ENCODE peak calls at places on chromosome 3, in ten cellular contexts. N is HTR-8/SVneo; E is AG09309; R is activated CD8-positive, alpha-beta T cell treated with anti-CD3 and anti-CD28 coated beads for 36 hours; O is iris pigment epithelial cell; I is RWPE1; Q is posterior cingulate gyrus; L is HuH-7; F is stomach; U is right lobe of liver. B is an unnamed sample.

GRCh38 chr3:187986514-187986934 is 167.4 kb upstream of the LPP start:
- DNase-seq in N (peak; percentile 79), E (peak; percentile 59), R (peak; percentile 64), O (peak; percentile 92), I (peak; percentile 80), Q (no peak), L (no peak), F (no peak), U (no peak), B (peak; percentile 95)

GRCh38 chr3:143658869-143659268 is 189.4 kb downstream of the SLC9A9 start:
- DNase-seq in N (no peak), E (no peak), R (no peak), O (no peak), I (no peak), Q (no peak), L (no peak), F (no peak), U (no peak), B (peak; percentile 23)

GRCh38 chr3:156825795-156826143 is 384 bp upstream of the LEKR1 start:
- DNase-seq in N (no peak), E (no peak), R (no peak), O (no peak), I (no peak), Q (no peak), L (no peak), F (no peak), U (no peak), B (no peak)

GRCh38 chr3:23479026-23479425 is 275.9 kb downstream of the UBE2E2 start:
- DNase-seq in N (no peak), E (no peak), R (no peak), O (no peak), I (no peak), Q (no peak), L (no peak), F (no peak), U (no peak), B (no peak)

GRCh38 chr3:65548848-65549625 is 489.7 kb downstream of the MAGI1 start:
- DNase-seq in N (no peak), E (no peak), R (no peak), O (no peak), I (no peak), Q (peak; percentile 22), L (no peak), F (no peak), U (peak; percentile 55), B (no peak)

GRCh38 chr3:130915567-130916292 is 21.8 kb downstream of the ATP2C1 start:
- DNase-seq in N (no peak), E (no peak), R (no peak), O (no peak), I (no peak), Q (no peak), L (no peak), F (no peak), U (no peak), B (no peak)

GRCh38 chr3:119497824-119498187 is 541 bp upstream of the TIMMDC1 start:
- DNase-seq in N (no peak), E (no peak), R (peak; percentile 12), O (peak; percentile 28), I (peak; percentile 25), Q (no peak), L (peak; percentile 12), F (peak; percentile 35), U (no peak), B (peak; percentile 27)

GRCh38 chr3:156416846-156417581 is 137.9 kb downstream of the SSR3 start:
- DNase-seq in N (no peak), E (no peak), R (no peak), O (peak; percentile 4), I (no peak), Q (no peak), L (no peak), F (no peak), U (no peak), B (peak; percentile 21)

GRCh38 chr3:52238193-52238760 is 681 bp downstream of the TWF2 start:
- DNase-seq in N (no peak), E (no peak), R (no peak), O (peak; percentile 21), I (no peak), Q (no peak), L (peak; percentile 75), F (no peak), U (no peak), B (no peak)

GRCh38 chr3:40524222-40524570 is 564 bp upstream of the ZNF621 start:
- DNase-seq in N (no peak), E (no peak), R (no peak), O (peak; percentile 10), I (no peak), Q (no peak), L (no peak), F (no peak), U (no peak), B (no peak)

GRCh38 chr3:50170689-50171088 is 15.6 kb downstream of the SEMA3F start:
- DNase-seq in N (peak; percentile 74), E (peak; percentile 35), R (no peak), O (peak; percentile 54), I (no peak), Q (no peak), L (no peak), F (no peak), U (no peak), B (peak; percentile 40)

GRCh38 chr3:146750196-146750595 is 145.1 kb upstream of the PLSCR5 start:
- DNase-seq in N (no peak), E (no peak), R (no peak), O (peak; percentile 47), I (no peak), Q (no peak), L (no peak), F (no peak), U (no peak), B (no peak)

GRCh38 chr3:190265795-190266194 is 56.5 kb downstream of the CLDN1 start:
- DNase-seq in N (peak; percentile 10), E (no peak), R (no peak), O (peak; percentile 88), I (peak; percentile 87), Q (no peak), L (no peak), F (no peak), U (no peak), B (peak; percentile 86)

GRCh38 chr3:133663569-133664313 is 2.0 kb upstream of the TOPBP1 start:
- DNase-seq in N (peak; percentile 69), E (peak; percentile 8), R (peak; percentile 42), O (peak; percentile 61), I (peak; percentile 55), Q (no peak), L (peak; percentile 76), F (no peak), U (no peak), B (peak; percentile 62)

GRCh38 chr3:119743921-119744320 is 38.0 kb upstream of the NR1I2 start:
- DNase-seq in N (no peak), E (no peak), R (no peak), O (no peak), I (no peak), Q (no peak), L (no peak), F (no peak), U (no peak), B (no peak)

B was measured in amniotic epithelial cell.